ENCODE peak calls at places on chromosome 7, in eight cellular contexts. Y is stimulated activated CD8-positive, alpha-beta memory T cell treated with anti-CD3 and anti-CD28 coated beads, Interleukin-7, amount 100 ng/mL, for 1 hour; T is T-helper 1 cell; J is stimulated activated CD4-positive, alpha-beta T cell treated with anti-CD3 and anti-CD28 coated beads, Interleukin-2, amount 100 ng/mL, for 48 hours; I is SJSA1; D is tibial artery; A is HS-5; H is thoracic aorta. E is an unnamed sample.

GRCh38 chr7:139683137-139683871 is 94.5 kb downstream of the HIPK2 start:
- DNase-seq in I (peak), A (no peak), J (no peak), T (no peak), D (no peak), Y (no peak), H (no peak), E (peak)

GRCh38 chr7:91043181-91043580 is 221.1 kb upstream of the FZD1 start:
- DNase-seq in A (no peak), T (no peak), H (no peak), J (no peak), D (no peak), I (no peak), Y (no peak), E (no peak)

GRCh38 chr7:38312776-38313175 is 39.3 kb upstream of the TARP start:
- DNase-seq in T (no peak), H (no peak), Y (no peak), J (no peak), I (no peak), A (no peak), D (no peak), E (no peak)

GRCh38 chr7:77244222-77244934 is 44.8 kb upstream of the FGL2 start:
- DNase-seq in J (no peak), Y (no peak), H (no peak), D (no peak), I (no peak), A (no peak), T (no peak), E (no peak)

GRCh38 chr7:149662591-149663095 is 110.7 kb downstream of the ZNF467 start:
- DNase-seq in I (peak), D (peak), J (peak), A (no peak), Y (peak), H (peak), T (peak), E (peak)

GRCh38 chr7:1358376-1359050 is 100.8 kb downstream of the MICALL2 start:
- DNase-seq in T (no peak), J (no peak), A (no peak), H (no peak), D (no peak), Y (no peak), I (no peak), E (no peak)

GRCh38 chr7:45684910-45685618 is 110.9 kb downstream of the ADCY1 start:
- DNase-seq in T (no peak), H (no peak), I (peak), D (no peak), Y (no peak), A (no peak), J (no peak), E (no peak)

GRCh38 chr7:141073641-141074161 is at the start of gene TMEM178B:
- DNase-seq in T (no peak), I (no peak), A (no peak), Y (no peak), J (peak), D (no peak), H (no peak), E (peak)

GRCh38 chr7:33882040-33882800 is 23.1 kb upstream of the BMPER start:
- DNase-seq in H (no peak), Y (no peak), T (no peak), D (peak), I (no peak), A (no peak), J (no peak), E (no peak)

GRCh38 chr7:108000875-108001758 is 1.8 kb downstream of the LAMB1 start:
- DNase-seq in T (no peak), A (no peak), I (peak), J (no peak), D (no peak), H (no peak), Y (no peak), E (peak)

GRCh38 chr7:76291346-76292205 is 10.9 kb upstream of the HSPB1 start:
- DNase-seq in H (peak), Y (peak), I (peak), T (peak), A (peak), D (peak), J (peak), E (peak)

GRCh38 chr7:18495412-18496335 is at the start of gene HDAC9:
- DNase-seq in Y (no peak), T (no peak), D (no peak), J (no peak), I (no peak), H (no peak), A (no peak), E (peak)